ENCODE peak calls at places on chromosomes 11 and 22, in eight cellular contexts. One of them, this sample, is unnamed. For H3K4me1, the result is how much of the 10 kb centered on the place peaks cover.

GRCh38 chr11:27611390-27611789 is 88.9 kb downstream of the BDNF start:
- DNase-seq in thoracic aorta: no peak
- DNase-seq in PC-3: no peak
- DNase-seq in OCI-LY7: no peak
- DNase-seq in tibial nerve: no peak
- DNase-seq in mammary epithelial cell: no peak
- DNase-seq in A549: no peak
- DNase-seq in endodermal cell: no peak
- DNase-seq in this sample: no peak

GRCh38 chr11:64040684-64041267 is 5.0 kb downstream of the FLRT1 start:
- DNase-seq in thoracic aorta: no peak
- DNase-seq in OCI-LY7: peak
- DNase-seq in mammary epithelial cell: no peak
- DNase-seq in PC-3: no peak
- DNase-seq in tibial nerve: no peak
- DNase-seq in endodermal cell: peak
- DNase-seq in A549: peak
- DNase-seq in this sample: no peak

GRCh38 chr22:27692243-27692642 is 109.3 kb downstream of the MN1 start:
- DNase-seq in mammary epithelial cell: no peak
- DNase-seq in thoracic aorta: no peak
- DNase-seq in OCI-LY7: no peak
- DNase-seq in endodermal cell: no peak
- DNase-seq in A549: no peak
- DNase-seq in PC-3: no peak
- DNase-seq in tibial nerve: no peak
- DNase-seq in this sample: no peak

GRCh38 chr11:102144357-102145342 is 34.4 kb downstream of the YAP1 start:
- DNase-seq in thoracic aorta: no peak
- DNase-seq in endodermal cell: no peak
- DNase-seq in OCI-LY7: no peak
- DNase-seq in tibial nerve: no peak
- DNase-seq in PC-3: peak
- DNase-seq in A549: no peak
- DNase-seq in mammary epithelial cell: no peak
- DNase-seq in this sample: no peak

GRCh38 chr11:109641549-109641948 is 219.6 kb downstream of the C11orf87 start:
- DNase-seq in tibial nerve: no peak
- DNase-seq in endodermal cell: peak
- DNase-seq in mammary epithelial cell: peak
- DNase-seq in thoracic aorta: no peak
- DNase-seq in OCI-LY7: no peak
- DNase-seq in A549: peak
- DNase-seq in PC-3: peak
- DNase-seq in this sample: no peak

GRCh38 chr11:80054582-80055165 is 613.8 kb upstream of the TENM4 start:
- DNase-seq in mammary epithelial cell: no peak
- DNase-seq in thoracic aorta: no peak
- DNase-seq in endodermal cell: no peak
- DNase-seq in A549: no peak
- DNase-seq in OCI-LY7: no peak
- DNase-seq in tibial nerve: no peak
- DNase-seq in PC-3: no peak
- DNase-seq in this sample: no peak

GRCh38 chr22:24028533-24028932 is 17.4 kb downstream of the CABIN1 start:
- DNase-seq in tibial nerve: no peak
- DNase-seq in PC-3: no peak
- DNase-seq in mammary epithelial cell: peak
- DNase-seq in A549: no peak
- DNase-seq in endodermal cell: peak
- DNase-seq in OCI-LY7: peak
- DNase-seq in thoracic aorta: no peak
- DNase-seq in this sample: no peak

GRCh38 chr11:1682225-1682901 is 14.6 kb upstream of the KRTAP5-6 start:
- DNase-seq in OCI-LY7: no peak
- DNase-seq in A549: no peak
- DNase-seq in mammary epithelial cell: no peak
- DNase-seq in endodermal cell: peak
- DNase-seq in PC-3: peak
- DNase-seq in tibial nerve: no peak
- DNase-seq in thoracic aorta: no peak
- DNase-seq in this sample: no peak

GRCh38 chr11:45179686-45180085 is 33.2 kb downstream of the PRDM11 start:
- DNase-seq in mammary epithelial cell: no peak
- DNase-seq in OCI-LY7: no peak
- DNase-seq in endodermal cell: no peak
- DNase-seq in PC-3: no peak
- DNase-seq in thoracic aorta: no peak
- DNase-seq in tibial nerve: no peak
- DNase-seq in A549: no peak
- DNase-seq in this sample: no peak

GRCh38 chr11:45180888-45181594 is 34.6 kb downstream of the PRDM11 start:
- DNase-seq in endodermal cell: peak
- DNase-seq in tibial nerve: peak
- DNase-seq in A549: peak
- DNase-seq in thoracic aorta: no peak
- DNase-seq in mammary epithelial cell: peak
- DNase-seq in PC-3: peak
- DNase-seq in OCI-LY7: no peak
- DNase-seq in this sample: peak

GRCh38 chr11:45181595-45182550 is 35.4 kb downstream of the PRDM11 start:
- DNase-seq in A549: no peak
- DNase-seq in PC-3: no peak
- DNase-seq in tibial nerve: no peak
- DNase-seq in OCI-LY7: no peak
- DNase-seq in endodermal cell: no peak
- DNase-seq in mammary epithelial cell: no peak
- DNase-seq in thoracic aorta: no peak
- DNase-seq in this sample: no peak

GRCh38 chr11:45178890-45179663 is 32.6 kb downstream of the PRDM11 start:
- DNase-seq in PC-3: no peak
- DNase-seq in OCI-LY7: no peak
- DNase-seq in thoracic aorta: no peak
- DNase-seq in mammary epithelial cell: peak
- DNase-seq in endodermal cell: no peak
- DNase-seq in tibial nerve: no peak
- DNase-seq in A549: peak
- DNase-seq in this sample: no peak

DNA sequence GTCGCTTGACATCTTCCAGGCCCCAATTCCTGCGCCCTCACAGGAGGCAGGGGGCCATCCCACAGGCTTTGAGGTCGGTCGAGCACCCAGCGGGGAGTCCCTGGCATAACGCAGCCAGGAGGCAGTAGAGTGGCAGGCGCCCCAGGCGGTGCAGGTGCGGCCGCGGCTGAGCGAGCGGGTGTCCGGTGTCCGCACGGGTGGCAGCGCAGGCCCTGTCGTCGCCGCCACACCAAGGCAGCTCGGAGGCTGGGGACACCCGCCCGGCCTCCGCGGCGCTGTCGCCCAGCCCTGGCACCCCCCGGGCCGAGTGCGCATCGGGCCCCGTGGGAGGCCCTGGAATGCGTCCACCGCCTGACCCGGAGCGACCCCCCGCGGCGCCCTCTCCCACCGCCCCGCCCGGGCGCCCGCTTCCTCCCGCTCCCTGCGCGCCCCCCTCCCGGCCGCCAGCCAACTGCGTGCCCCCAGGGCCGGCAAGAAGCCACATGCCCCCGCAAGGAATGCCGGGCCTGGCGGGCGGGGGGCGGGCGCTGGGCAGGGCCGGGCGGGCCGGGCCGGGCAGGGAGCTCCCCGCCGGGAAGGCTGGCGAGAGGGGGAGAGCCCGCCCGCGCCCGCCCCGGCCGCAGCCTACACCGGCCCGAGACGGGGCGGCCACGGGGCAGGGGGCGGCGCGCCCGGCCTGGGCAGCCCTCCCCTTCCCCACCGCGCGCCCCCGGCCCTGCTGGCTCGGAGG is 33.9 kb downstream of the PRDM11 start:
- DNase-seq in tibial nerve: no peak
- DNase-seq in OCI-LY7: no peak
- DNase-seq in PC-3: peak
- DNase-seq in thoracic aorta: no peak
- DNase-seq in A549: peak
- DNase-seq in mammary epithelial cell: peak
- DNase-seq in endodermal cell: peak
- DNase-seq in this sample: peak
- TF ChIP-seq CTCF in tibial nerve: peak
- TF ChIP-seq CTCF in OCI-LY7: no peak
- TF ChIP-seq CTCF in PC-3: peak
- TF ChIP-seq CTCF in thoracic aorta: no peak
- TF ChIP-seq CTCF in A549: peak
- TF ChIP-seq CTCF in mammary epithelial cell: peak
- TF ChIP-seq CTCF in endodermal cell: peak
- TF ChIP-seq CTCF in this sample: peak

GRCh38 chr11:124897681-124898680 is at the start of gene ROBO4:
- DNase-seq in thoracic aorta: no peak
- DNase-seq in PC-3: peak
- DNase-seq in endodermal cell: peak
- DNase-seq in OCI-LY7: no peak
- DNase-seq in mammary epithelial cell: peak
- DNase-seq in A549: no peak
- DNase-seq in tibial nerve: no peak
- DNase-seq in this sample: no peak

GRCh38 chr11:124899376-124900145 is 1.9 kb upstream of the ROBO4 start:
- DNase-seq in thoracic aorta: no peak
- DNase-seq in A549: no peak
- DNase-seq in mammary epithelial cell: peak
- DNase-seq in tibial nerve: no peak
- DNase-seq in endodermal cell: peak
- DNase-seq in PC-3: peak
- DNase-seq in OCI-LY7: no peak
- DNase-seq in this sample: no peak

GRCh38 chr11:124898711-124899110 is 1.0 kb upstream of the ROBO4 start:
- DNase-seq in OCI-LY7: no peak
- DNase-seq in PC-3: peak
- DNase-seq in tibial nerve: no peak
- DNase-seq in A549: no peak
- DNase-seq in mammary epithelial cell: no peak
- DNase-seq in thoracic aorta: no peak
- DNase-seq in endodermal cell: peak
- DNase-seq in this sample: no peak

GRCh38 chr11:124902616-124903015 is 5.0 kb upstream of the ROBO4 start:
- DNase-seq in thoracic aorta: no peak
- DNase-seq in OCI-LY7: no peak
- DNase-seq in PC-3: peak
- DNase-seq in endodermal cell: no peak
- DNase-seq in mammary epithelial cell: peak
- DNase-seq in tibial nerve: no peak
- DNase-seq in A549: no peak
- DNase-seq in this sample: no peak

DNA sequence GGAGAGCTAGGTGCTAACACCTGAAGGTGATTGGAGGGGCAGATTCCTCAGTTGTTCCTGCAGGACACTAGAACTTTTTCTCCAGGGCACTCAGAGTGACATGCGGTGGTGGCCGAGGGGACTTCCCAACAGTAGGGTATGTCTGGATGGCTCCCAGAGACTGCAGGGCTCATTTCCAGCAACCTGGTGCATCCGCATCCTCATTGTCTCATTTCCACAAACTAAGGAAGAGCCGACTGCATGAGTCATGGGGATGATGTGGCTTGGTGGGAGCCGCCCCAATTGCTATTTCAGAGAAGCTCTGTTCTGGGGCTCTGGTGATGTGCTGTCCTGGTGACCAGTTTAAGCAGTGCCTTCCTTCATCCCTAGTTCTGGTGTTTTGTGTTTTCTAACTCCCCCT is 2.8 kb upstream of the ROBO4 start:
- DNase-seq in thoracic aorta: no peak
- DNase-seq in A549: peak
- DNase-seq in tibial nerve: no peak
- DNase-seq in mammary epithelial cell: peak
- DNase-seq in PC-3: peak
- DNase-seq in OCI-LY7: no peak
- DNase-seq in endodermal cell: peak
- DNase-seq in this sample: no peak
- H3K4me1 ChIP-seq in thoracic aorta: under half
- H3K4me1 ChIP-seq in A549: under half
- H3K4me1 ChIP-seq in tibial nerve: under half
- H3K4me1 ChIP-seq in mammary epithelial cell: half or more
- H3K4me1 ChIP-seq in PC-3: half or more
- H3K4me1 ChIP-seq in OCI-LY7: under half
- H3K4me1 ChIP-seq in endodermal cell: under half
- H3K4me1 ChIP-seq in this sample: under half

GRCh38 chr11:119728651-119729580 is at the start of gene NECTIN1:
- DNase-seq in A549: peak
- DNase-seq in mammary epithelial cell: peak
- DNase-seq in thoracic aorta: peak
- DNase-seq in tibial nerve: peak
- DNase-seq in OCI-LY7: peak
- DNase-seq in endodermal cell: peak
- DNase-seq in PC-3: peak
- DNase-seq in this sample: peak

GRCh38 chr11:119726150-119726553 is 2.8 kb downstream of the NECTIN1 start:
- DNase-seq in mammary epithelial cell: no peak
- DNase-seq in A549: no peak
- DNase-seq in OCI-LY7: peak
- DNase-seq in endodermal cell: peak
- DNase-seq in tibial nerve: no peak
- DNase-seq in PC-3: no peak
- DNase-seq in thoracic aorta: no peak
- DNase-seq in this sample: no peak

GRCh38 chr11:119728226-119728626 is 774 bp downstream of the NECTIN1 start:
- DNase-seq in PC-3: peak
- DNase-seq in mammary epithelial cell: no peak
- DNase-seq in endodermal cell: peak
- DNase-seq in thoracic aorta: no peak
- DNase-seq in tibial nerve: no peak
- DNase-seq in OCI-LY7: peak
- DNase-seq in A549: no peak
- DNase-seq in this sample: peak

GRCh38 chr11:119726585-119727522 is 2.1 kb downstream of the NECTIN1 start:
- DNase-seq in A549: no peak
- DNase-seq in PC-3: no peak
- DNase-seq in endodermal cell: peak
- DNase-seq in tibial nerve: no peak
- DNase-seq in thoracic aorta: no peak
- DNase-seq in OCI-LY7: no peak
- DNase-seq in mammary epithelial cell: no peak
- DNase-seq in this sample: no peak

GRCh38 chr11:119727523-119728081 is 1.4 kb downstream of the NECTIN1 start:
- DNase-seq in OCI-LY7: peak
- DNase-seq in endodermal cell: peak
- DNase-seq in thoracic aorta: no peak
- DNase-seq in mammary epithelial cell: no peak
- DNase-seq in tibial nerve: no peak
- DNase-seq in A549: no peak
- DNase-seq in PC-3: peak
- DNase-seq in this sample: peak
- TF ChIP-seq CTCF in OCI-LY7: peak
- TF ChIP-seq CTCF in endodermal cell: peak
- TF ChIP-seq CTCF in thoracic aorta: no peak
- TF ChIP-seq CTCF in mammary epithelial cell: peak
- TF ChIP-seq CTCF in tibial nerve: peak
- TF ChIP-seq CTCF in A549: peak
- TF ChIP-seq CTCF in PC-3: peak
- TF ChIP-seq CTCF in this sample: peak

GRCh38 chr22:41913040-41913719 is 1.7 kb downstream of the SHISA8 start:
- DNase-seq in PC-3: no peak
- DNase-seq in OCI-LY7: no peak
- DNase-seq in mammary epithelial cell: no peak
- DNase-seq in A549: no peak
- DNase-seq in thoracic aorta: no peak
- DNase-seq in endodermal cell: no peak
- DNase-seq in tibial nerve: no peak
- DNase-seq in this sample: no peak
- H3K4me1 ChIP-seq in PC-3: under half
- H3K4me1 ChIP-seq in OCI-LY7: under half
- H3K4me1 ChIP-seq in mammary epithelial cell: under half
- H3K4me1 ChIP-seq in A549: under half
- H3K4me1 ChIP-seq in thoracic aorta: under half
- H3K4me1 ChIP-seq in endodermal cell: under half
- H3K4me1 ChIP-seq in tibial nerve: under half
- H3K4me1 ChIP-seq in this sample: under half